ENCODE peak calls at places on chromosomes 3 and 15, in six cellular contexts. F, B, A, W, U and V are unnamed samples.

GRCh38 chr15:60592386-60593339 is 113.7 kb upstream of the ICE2 start:
- DNase-seq in F (peak; percentile 83), B (peak; percentile 74), A (peak; percentile 81), W (peak; percentile 68), U (peak; percentile 91), V (peak; percentile 52)

GRCh38 chr15:71732636-71733035 is 77.7 kb upstream of the NR2E3 start:
- DNase-seq in F (no peak), B (no peak), A (no peak), W (no peak), U (no peak), V (no peak)

GRCh38 chr15:73330206-73331051 is 38.3 kb downstream of the HCN4 start:
- DNase-seq in F (no peak), B (no peak), A (no peak), W (no peak), U (no peak), V (no peak)

GRCh38 chr15:72591361-72591760 is 63.1 kb upstream of the GOLGA6B start:
- DNase-seq in F (peak; percentile 37), B (no peak), A (no peak), W (peak; percentile 81), U (no peak), V (no peak)

GRCh38 chr3:160368804-160369203 is 30.2 kb downstream of the IFT80 start:
- DNase-seq in F (no peak), B (no peak), A (no peak), W (no peak), U (no peak), V (no peak)

GRCh38 chr3:50658416-50658815 is 16.3 kb upstream of the DOCK3 start:
- DNase-seq in F (no peak), B (no peak), A (no peak), W (no peak), U (no peak), V (no peak)

GRCh38 chr3:108271626-108272025 is 24.7 kb upstream of the HHLA2 start:
- DNase-seq in F (no peak), B (no peak), A (no peak), W (no peak), U (no peak), V (no peak)

GRCh38 chr3:23549148-23549910 is 256.4 kb upstream of the UBE2E1 start:
- DNase-seq in F (no peak), B (no peak), A (no peak), W (no peak), U (no peak), V (peak; percentile 61)

GRCh38 chr15:78007965-78008886 is 69.3 kb downstream of the TBC1D2B start:
- DNase-seq in F (no peak), B (no peak), A (no peak), W (peak; percentile 87), U (no peak), V (peak; percentile 85)

GRCh38 chr3:67090472-67090871 is 92.4 kb downstream of the KBTBD8 start:
- DNase-seq in F (peak; percentile 63), B (no peak), A (no peak), W (peak; percentile 82), U (no peak), V (no peak)

GRCh38 chr3:45464336-45464809 is 76.0 kb downstream of the LARS2 start:
- DNase-seq in F (peak; percentile 47), B (peak; percentile 82), A (peak; percentile 59), W (peak; percentile 18), U (peak; percentile 64), V (no peak)

GRCh38 chr15:92853222-92853621 is 46.9 kb upstream of the CHD2 start:
- DNase-seq in F (no peak), B (no peak), A (no peak), W (no peak), U (no peak), V (no peak)

GRCh38 chr15:59115047-59115446 is 10.1 kb downstream of the CCNB2 start:
- DNase-seq in F (no peak), B (no peak), A (no peak), W (peak; percentile 49), U (no peak), V (no peak)
- H4K91ac ChIP-seq in F (no peak overlapping the region), B (no peak overlapping the region), A (no peak overlapping the region), W (no peak overlapping the region), U (no peak overlapping the region), V (no peak overlapping the region)

GRCh38 chr15:69607101-69607500 is 154.5 kb downstream of the RPLP1 start:
- DNase-seq in F (no peak), B (no peak), A (no peak), W (no peak), U (no peak), V (peak; percentile 88)

GRCh38 chr15:69610264-69610663 is 157.6 kb downstream of the RPLP1 start:
- DNase-seq in F (peak; percentile 22), B (no peak), A (no peak), W (no peak), U (no peak), V (no peak)

GRCh38 chr15:69609176-69609575 is 156.6 kb downstream of the RPLP1 start:
- DNase-seq in F (peak; percentile 40), B (no peak), A (no peak), W (peak; percentile 42), U (no peak), V (peak; percentile 85)

GRCh38 chr15:69609776-69610175 is 157.2 kb downstream of the RPLP1 start:
- DNase-seq in F (no peak), B (no peak), A (no peak), W (no peak), U (no peak), V (no peak)

DNA sequence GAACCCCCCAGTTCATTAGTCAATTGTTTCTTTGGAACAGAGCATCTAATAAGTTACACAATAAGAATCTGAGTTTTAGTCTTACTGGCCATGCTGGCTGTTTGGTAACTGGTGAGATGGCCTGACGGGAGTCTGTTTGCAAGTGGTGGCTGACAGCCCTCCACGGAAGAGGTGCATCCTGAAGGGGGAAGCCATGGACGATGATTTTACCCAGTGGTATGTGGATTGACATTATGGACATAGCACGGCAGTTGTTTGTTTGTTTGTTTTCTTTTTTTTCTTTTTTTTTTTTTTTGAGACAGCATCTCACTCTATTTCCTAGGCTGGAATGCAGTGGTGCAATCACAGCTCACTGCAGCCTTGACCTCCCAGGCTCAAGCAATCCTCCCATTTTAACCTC is 156.0 kb downstream of the RPLP1 start:
- DNase-seq in F (no peak), B (no peak), A (no peak), W (no peak), U (no peak), V (peak; percentile 94)
- H4K91ac ChIP-seq in F (no peak overlapping the region), B (no peak overlapping the region), A (no peak overlapping the region), W (no peak overlapping the region), U (no peak overlapping the region), V (no peak overlapping the region)

GRCh38 chr3:78589242-78589641 is 1178.6 kb downstream of the ROBO1 start:
- DNase-seq in F (peak; percentile 1), B (no peak), A (no peak), W (no peak), U (no peak), V (no peak)

DNA sequence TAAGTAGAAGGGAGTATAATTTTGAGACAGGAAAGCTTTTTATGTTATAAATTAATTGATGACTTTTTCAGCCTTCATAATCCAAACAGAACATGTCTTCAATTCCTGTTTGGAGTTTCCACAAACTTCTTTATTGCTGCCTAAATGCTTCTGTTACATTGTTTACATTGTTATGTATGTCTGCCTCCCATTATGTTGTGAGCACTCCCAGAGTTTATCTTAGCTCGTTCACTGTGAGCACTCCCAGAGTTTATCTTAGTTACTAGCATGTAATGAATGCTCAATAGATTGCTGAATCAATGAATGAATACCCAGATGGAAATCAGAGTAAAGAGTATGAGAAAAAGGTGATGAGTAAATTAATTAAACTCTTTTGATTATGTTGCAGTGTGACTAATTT is 1178.0 kb downstream of the ROBO1 start:
- DNase-seq in F (peak; percentile 30), B (no peak), A (no peak), W (no peak), U (no peak), V (no peak)
- H4K91ac ChIP-seq in F (no peak overlapping the region), B (no peak overlapping the region), A (no peak overlapping the region), W (no peak overlapping the region), U (no peak overlapping the region), V (no peak overlapping the region)

DNA sequence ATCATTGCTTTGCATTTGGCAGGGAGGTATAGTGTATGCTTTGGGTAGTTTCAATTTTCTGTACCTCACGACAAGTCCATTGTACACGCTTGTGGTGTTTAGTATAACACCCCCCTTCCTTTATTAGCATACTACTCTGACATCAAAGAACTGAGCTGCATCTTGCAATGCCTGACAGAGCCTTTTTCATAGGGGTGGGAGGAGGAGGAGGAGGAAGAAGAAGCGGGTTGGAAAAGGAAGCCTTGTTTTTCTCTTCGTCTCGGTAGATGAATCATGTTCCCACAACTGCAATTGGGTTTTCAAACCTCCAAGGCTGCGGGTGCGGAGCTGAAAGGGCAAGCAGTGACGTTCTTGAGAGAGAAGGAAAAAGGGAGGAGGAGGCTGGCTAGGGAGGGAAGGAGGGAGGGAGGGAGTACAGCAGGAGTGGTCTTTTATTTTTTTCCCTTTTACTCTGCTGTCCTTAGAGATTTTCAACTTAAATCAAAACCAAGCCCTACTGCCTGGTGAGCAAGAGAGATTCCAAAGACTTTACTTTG is 175.7 kb downstream of the KLHL25 start:
- DNase-seq in F (peak; percentile 98), B (peak; percentile 44), A (no peak), W (peak; percentile 98), U (peak; percentile 56), V (peak; percentile 69)
- H4K91ac ChIP-seq in F (no peak overlapping the region), B (no peak overlapping the region), A (no peak overlapping the region), W (peak overlapping the region; percentile 81), U (no peak overlapping the region), V (no peak overlapping the region)

GRCh38 chr3:59341441-59341840 is 291.6 kb upstream of the CFAP20DC start:
- DNase-seq in F (no peak), B (no peak), A (no peak), W (no peak), U (no peak), V (peak; percentile 13)

GRCh38 chr3:59334585-59334984 is 284.8 kb upstream of the CFAP20DC start:
- DNase-seq in F (peak; percentile 80), B (no peak), A (no peak), W (peak; percentile 35), U (no peak), V (no peak)

GRCh38 chr3:59335338-59335737 is 285.5 kb upstream of the CFAP20DC start:
- DNase-seq in F (no peak), B (no peak), A (no peak), W (no peak), U (no peak), V (no peak)

GRCh38 chr3:59338934-59339333 is 289.1 kb upstream of the CFAP20DC start:
- DNase-seq in F (no peak), B (no peak), A (no peak), W (no peak), U (no peak), V (no peak)

DNA sequence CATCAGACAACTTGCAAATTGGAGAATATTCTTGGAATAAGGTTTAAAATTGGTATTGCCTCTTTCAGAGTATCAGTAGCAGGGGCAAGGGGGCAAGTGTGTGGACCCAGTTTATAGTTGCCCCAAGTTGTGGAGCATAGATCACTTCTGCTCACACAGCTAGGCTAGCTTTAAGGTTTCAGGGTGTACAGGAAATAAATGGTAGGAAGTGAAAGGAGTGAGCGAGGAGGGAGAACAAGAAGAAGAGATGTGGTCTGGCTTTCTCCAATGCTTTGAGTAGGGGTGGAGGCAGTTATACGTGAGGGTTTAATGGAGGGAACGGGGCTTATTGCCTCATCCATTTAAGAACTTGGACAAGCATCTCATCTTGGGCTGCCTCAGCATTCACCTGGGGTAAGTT is 290.0 kb upstream of the CFAP20DC start:
- DNase-seq in F (no peak), B (no peak), A (no peak), W (no peak), U (no peak), V (no peak)
- H4K91ac ChIP-seq in F (no peak overlapping the region), B (no peak overlapping the region), A (no peak overlapping the region), W (no peak overlapping the region), U (no peak overlapping the region), V (no peak overlapping the region)